ENCODE peak calls at places on chromosomes 3 and 15, in seven cellular contexts. One of them, this sample, is unnamed.

GRCh38 chr3:45870099-45870498 is 16.2 kb upstream of the CCR9 start:
- DNase-seq in cardiac fibroblast: no peak
- DNase-seq in fibroblast of mammary gland: no peak
- DNase-seq in coronary artery: no peak
- DNase-seq in adrenal gland: no peak
- DNase-seq in CD4-positive, alpha-beta T cell: peak
- DNase-seq in thyroid gland: no peak
- DNase-seq in this sample: no peak

GRCh38 chr3:122943828-122944190 is 83.8 kb downstream of the SEMA5B start:
- DNase-seq in coronary artery: no peak
- DNase-seq in adrenal gland: no peak
- DNase-seq in thyroid gland: no peak
- DNase-seq in fibroblast of mammary gland: no peak
- DNase-seq in CD4-positive, alpha-beta T cell: no peak
- DNase-seq in cardiac fibroblast: no peak
- DNase-seq in this sample: no peak

GRCh38 chr3:12351145-12351544 is 62.3 kb downstream of the PPARG start:
- DNase-seq in coronary artery: no peak
- DNase-seq in fibroblast of mammary gland: peak
- DNase-seq in CD4-positive, alpha-beta T cell: no peak
- DNase-seq in adrenal gland: peak
- DNase-seq in thyroid gland: no peak
- DNase-seq in cardiac fibroblast: peak
- DNase-seq in this sample: no peak

GRCh38 chr3:134222835-134223234 is 27.8 kb downstream of the RYK start:
- DNase-seq in thyroid gland: no peak
- DNase-seq in coronary artery: no peak
- DNase-seq in adrenal gland: no peak
- DNase-seq in CD4-positive, alpha-beta T cell: no peak
- DNase-seq in fibroblast of mammary gland: no peak
- DNase-seq in cardiac fibroblast: no peak
- DNase-seq in this sample: no peak

GRCh38 chr3:40920041-40920440 is 279.3 kb upstream of the CTNNB1 start:
- DNase-seq in CD4-positive, alpha-beta T cell: no peak
- DNase-seq in adrenal gland: no peak
- DNase-seq in fibroblast of mammary gland: peak
- DNase-seq in thyroid gland: no peak
- DNase-seq in coronary artery: peak
- DNase-seq in cardiac fibroblast: peak
- DNase-seq in this sample: no peak

GRCh38 chr3:50627407-50628051 is 10.6 kb downstream of the MAPKAPK3 start:
- DNase-seq in coronary artery: no peak
- DNase-seq in cardiac fibroblast: peak
- DNase-seq in CD4-positive, alpha-beta T cell: no peak
- DNase-seq in adrenal gland: peak
- DNase-seq in thyroid gland: peak
- DNase-seq in fibroblast of mammary gland: peak
- DNase-seq in this sample: no peak

GRCh38 chr3:141575879-141576743 is 89.3 kb downstream of the RASA2 start:
- DNase-seq in CD4-positive, alpha-beta T cell: no peak
- DNase-seq in fibroblast of mammary gland: peak
- DNase-seq in coronary artery: no peak
- DNase-seq in adrenal gland: no peak
- DNase-seq in thyroid gland: no peak
- DNase-seq in cardiac fibroblast: peak
- DNase-seq in this sample: no peak

GRCh38 chr3:52483577-52484495 is 11.3 kb upstream of the STAB1 start:
- DNase-seq in CD4-positive, alpha-beta T cell: no peak
- DNase-seq in fibroblast of mammary gland: peak
- DNase-seq in cardiac fibroblast: no peak
- DNase-seq in adrenal gland: peak
- DNase-seq in coronary artery: no peak
- DNase-seq in thyroid gland: no peak
- DNase-seq in this sample: peak

GRCh38 chr3:112822116-112823055 is 24.3 kb downstream of the CD200R1L start:
- DNase-seq in adrenal gland: no peak
- DNase-seq in cardiac fibroblast: no peak
- DNase-seq in coronary artery: no peak
- DNase-seq in CD4-positive, alpha-beta T cell: no peak
- DNase-seq in fibroblast of mammary gland: no peak
- DNase-seq in thyroid gland: no peak
- DNase-seq in this sample: no peak

GRCh38 chr3:128991355-128991895 is 2.5 kb downstream of the CFAP92 start:
- DNase-seq in CD4-positive, alpha-beta T cell: no peak
- DNase-seq in fibroblast of mammary gland: no peak
- DNase-seq in cardiac fibroblast: no peak
- DNase-seq in thyroid gland: no peak
- DNase-seq in coronary artery: no peak
- DNase-seq in adrenal gland: no peak
- DNase-seq in this sample: no peak

GRCh38 chr3:51380601-51381332 is 4.3 kb upstream of the MANF start:
- DNase-seq in coronary artery: no peak
- DNase-seq in cardiac fibroblast: no peak
- DNase-seq in CD4-positive, alpha-beta T cell: no peak
- DNase-seq in thyroid gland: no peak
- DNase-seq in fibroblast of mammary gland: no peak
- DNase-seq in adrenal gland: no peak
- DNase-seq in this sample: no peak

GRCh38 chr3:169667380-169667671 is 3.8 kb upstream of the MECOM start:
- DNase-seq in fibroblast of mammary gland: no peak
- DNase-seq in coronary artery: no peak
- DNase-seq in cardiac fibroblast: no peak
- DNase-seq in CD4-positive, alpha-beta T cell: no peak
- DNase-seq in adrenal gland: no peak
- DNase-seq in thyroid gland: no peak
- DNase-seq in this sample: no peak

GRCh38 chr3:124780767-124781485 is 50.7 kb downstream of the UMPS start:
- DNase-seq in CD4-positive, alpha-beta T cell: no peak
- DNase-seq in cardiac fibroblast: peak
- DNase-seq in coronary artery: peak
- DNase-seq in adrenal gland: peak
- DNase-seq in thyroid gland: peak
- DNase-seq in fibroblast of mammary gland: peak
- DNase-seq in this sample: no peak

GRCh38 chr15:74235962-74236361 is at the start of gene CCDC33:
- DNase-seq in adrenal gland: no peak
- DNase-seq in cardiac fibroblast: no peak
- DNase-seq in fibroblast of mammary gland: no peak
- DNase-seq in coronary artery: no peak
- DNase-seq in CD4-positive, alpha-beta T cell: no peak
- DNase-seq in thyroid gland: peak
- DNase-seq in this sample: no peak

GRCh38 chr3:23734481-23734880 is 71.3 kb upstream of the UBE2E1 start:
- DNase-seq in CD4-positive, alpha-beta T cell: no peak
- DNase-seq in cardiac fibroblast: no peak
- DNase-seq in adrenal gland: no peak
- DNase-seq in fibroblast of mammary gland: no peak
- DNase-seq in thyroid gland: no peak
- DNase-seq in coronary artery: no peak
- DNase-seq in this sample: no peak

GRCh38 chr15:85100186-85100937 is 118.7 kb downstream of the PDE8A start:
- DNase-seq in coronary artery: no peak
- DNase-seq in thyroid gland: peak
- DNase-seq in CD4-positive, alpha-beta T cell: peak
- DNase-seq in fibroblast of mammary gland: no peak
- DNase-seq in cardiac fibroblast: peak
- DNase-seq in adrenal gland: no peak
- DNase-seq in this sample: no peak

GRCh38 chr3:20400686-20401085 is 214.7 kb upstream of the SGO1 start:
- DNase-seq in cardiac fibroblast: no peak
- DNase-seq in coronary artery: no peak
- DNase-seq in fibroblast of mammary gland: no peak
- DNase-seq in thyroid gland: no peak
- DNase-seq in adrenal gland: no peak
- DNase-seq in CD4-positive, alpha-beta T cell: no peak
- DNase-seq in this sample: no peak

GRCh38 chr3:59046839-59047238 is 3.0 kb downstream of the CFAP20DC start:
- DNase-seq in thyroid gland: no peak
- DNase-seq in adrenal gland: no peak
- DNase-seq in coronary artery: no peak
- DNase-seq in CD4-positive, alpha-beta T cell: no peak
- DNase-seq in fibroblast of mammary gland: no peak
- DNase-seq in cardiac fibroblast: no peak
- DNase-seq in this sample: no peak

GRCh38 chr3:44337253-44337652 is 1.3 kb upstream of the TCAIM start:
- DNase-seq in CD4-positive, alpha-beta T cell: no peak
- DNase-seq in fibroblast of mammary gland: peak
- DNase-seq in thyroid gland: no peak
- DNase-seq in cardiac fibroblast: peak
- DNase-seq in adrenal gland: no peak
- DNase-seq in coronary artery: no peak
- DNase-seq in this sample: no peak

GRCh38 chr15:62782100-62782791 is 260.3 kb upstream of the TPM1 start:
- DNase-seq in CD4-positive, alpha-beta T cell: no peak
- DNase-seq in cardiac fibroblast: peak
- DNase-seq in thyroid gland: peak
- DNase-seq in fibroblast of mammary gland: peak
- DNase-seq in adrenal gland: peak
- DNase-seq in coronary artery: peak
- DNase-seq in this sample: no peak

GRCh38 chr3:194313642-194314430 is 37.3 kb downstream of the CPN2 start:
- DNase-seq in fibroblast of mammary gland: peak
- DNase-seq in CD4-positive, alpha-beta T cell: no peak
- DNase-seq in thyroid gland: peak
- DNase-seq in adrenal gland: peak
- DNase-seq in cardiac fibroblast: no peak
- DNase-seq in coronary artery: no peak
- DNase-seq in this sample: no peak

GRCh38 chr15:40429068-40429707 is 11.6 kb upstream of the BAHD1 start:
- DNase-seq in coronary artery: no peak
- DNase-seq in cardiac fibroblast: no peak
- DNase-seq in thyroid gland: no peak
- DNase-seq in adrenal gland: no peak
- DNase-seq in fibroblast of mammary gland: no peak
- DNase-seq in CD4-positive, alpha-beta T cell: no peak
- DNase-seq in this sample: no peak

GRCh38 chr3:40307176-40307575 is 2.3 kb upstream of the EIF1B start:
- DNase-seq in thyroid gland: no peak
- DNase-seq in adrenal gland: no peak
- DNase-seq in fibroblast of mammary gland: peak
- DNase-seq in coronary artery: no peak
- DNase-seq in cardiac fibroblast: no peak
- DNase-seq in CD4-positive, alpha-beta T cell: no peak
- DNase-seq in this sample: no peak

GRCh38 chr3:141336672-141337522 is 31.4 kb upstream of the ZBTB38 start:
- DNase-seq in coronary artery: no peak
- DNase-seq in thyroid gland: no peak
- DNase-seq in fibroblast of mammary gland: peak
- DNase-seq in cardiac fibroblast: peak
- DNase-seq in CD4-positive, alpha-beta T cell: no peak
- DNase-seq in adrenal gland: no peak
- DNase-seq in this sample: peak

DNA sequence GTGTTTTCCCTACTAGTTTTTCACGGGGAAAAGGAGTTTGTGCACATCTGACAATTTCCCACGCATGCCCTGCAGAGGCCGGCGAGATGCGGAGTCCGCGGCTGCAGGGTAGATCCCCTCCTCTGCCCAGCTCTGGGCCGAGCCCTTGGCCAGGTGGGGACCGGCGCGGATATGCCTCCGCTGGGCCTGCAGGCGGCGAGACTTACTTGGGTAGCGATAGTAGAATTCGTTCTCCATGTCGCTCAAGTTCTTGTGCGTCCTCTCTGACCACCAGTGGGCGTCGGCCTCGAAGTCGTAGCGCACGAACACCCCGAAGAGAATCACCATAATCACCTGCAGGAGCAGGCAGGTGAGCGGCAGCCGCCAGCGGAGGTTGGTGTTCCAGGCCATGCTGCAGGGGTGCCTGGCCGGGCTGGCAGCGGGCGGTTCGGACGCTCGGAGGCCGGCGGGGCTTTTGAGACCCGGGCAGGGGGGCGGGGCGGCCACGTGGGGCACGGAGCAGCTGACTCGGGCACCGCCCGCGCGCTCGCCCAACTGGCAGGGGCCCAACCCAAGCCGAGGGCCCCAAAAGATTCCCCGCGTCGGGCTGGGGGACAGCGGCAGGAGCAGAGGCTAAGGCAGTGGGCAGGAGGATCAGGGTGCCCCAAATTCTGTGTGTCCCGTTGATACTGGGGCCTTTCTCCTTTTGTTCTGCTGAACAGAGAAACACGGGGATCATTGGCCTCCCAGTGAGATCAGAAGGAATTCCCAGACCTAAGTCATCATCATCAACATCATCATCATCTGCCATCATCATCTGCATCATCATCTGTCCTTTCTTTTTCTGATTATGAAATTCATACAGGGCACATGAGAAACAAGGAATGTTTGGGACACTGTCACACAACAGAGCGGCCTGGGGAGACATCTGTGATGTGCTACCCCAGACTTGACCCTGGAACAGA is at the start of gene RHCG:
- DNase-seq in adrenal gland: peak
- DNase-seq in fibroblast of mammary gland: peak
- DNase-seq in cardiac fibroblast: peak
- DNase-seq in coronary artery: peak
- DNase-seq in CD4-positive, alpha-beta T cell: no peak
- DNase-seq in thyroid gland: peak
- DNase-seq in this sample: no peak
- TF ChIP-seq CTCF in adrenal gland: no peak
- TF ChIP-seq CTCF in fibroblast of mammary gland: peak
- TF ChIP-seq CTCF in cardiac fibroblast: peak
- TF ChIP-seq CTCF in coronary artery: no peak
- TF ChIP-seq CTCF in CD4-positive, alpha-beta T cell: no peak
- TF ChIP-seq CTCF in thyroid gland: no peak
- TF ChIP-seq CTCF in this sample: peak

GRCh38 chr3:38627956-38628355 is 21.5 kb downstream of the SCN5A start:
- DNase-seq in coronary artery: no peak
- DNase-seq in cardiac fibroblast: peak
- DNase-seq in fibroblast of mammary gland: no peak
- DNase-seq in thyroid gland: no peak
- DNase-seq in adrenal gland: no peak
- DNase-seq in CD4-positive, alpha-beta T cell: no peak
- DNase-seq in this sample: no peak
- TF ChIP-seq CTCF in coronary artery: no peak
- TF ChIP-seq CTCF in cardiac fibroblast: peak
- TF ChIP-seq CTCF in fibroblast of mammary gland: peak
- TF ChIP-seq CTCF in thyroid gland: no peak
- TF ChIP-seq CTCF in adrenal gland: no peak
- TF ChIP-seq CTCF in CD4-positive, alpha-beta T cell: no peak
- TF ChIP-seq CTCF in this sample: peak

GRCh38 chr15:31392761-31393401 is 66.2 kb downstream of the KLF13 start:
- DNase-seq in cardiac fibroblast: no peak
- DNase-seq in thyroid gland: peak
- DNase-seq in adrenal gland: no peak
- DNase-seq in fibroblast of mammary gland: no peak
- DNase-seq in CD4-positive, alpha-beta T cell: no peak
- DNase-seq in coronary artery: no peak
- DNase-seq in this sample: no peak
- TF ChIP-seq CTCF in cardiac fibroblast: no peak
- TF ChIP-seq CTCF in thyroid gland: no peak
- TF ChIP-seq CTCF in adrenal gland: no peak
- TF ChIP-seq CTCF in fibroblast of mammary gland: no peak
- TF ChIP-seq CTCF in CD4-positive, alpha-beta T cell: no peak
- TF ChIP-seq CTCF in coronary artery: no peak
- TF ChIP-seq CTCF in this sample: no peak

DNA sequence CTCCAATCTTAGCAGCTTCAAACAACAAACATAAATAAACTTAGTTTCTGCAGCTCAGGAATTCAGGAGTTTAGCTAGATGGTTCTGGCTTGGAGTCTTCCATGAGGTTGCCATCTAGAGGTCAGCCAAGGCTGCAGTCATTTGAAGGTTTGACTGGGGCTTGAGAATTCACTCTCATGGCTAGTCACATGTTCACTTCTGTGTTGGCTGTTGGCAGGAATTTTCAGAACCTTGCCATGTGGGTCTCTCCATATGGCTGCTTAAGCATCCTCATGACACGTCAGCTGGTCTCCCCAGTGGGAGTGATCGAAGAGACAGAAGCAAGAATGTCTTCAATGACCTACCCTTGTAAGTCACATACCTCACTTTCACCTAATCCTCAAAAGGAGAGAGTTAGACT is 269.2 kb upstream of the CNTN3 start:
- DNase-seq in fibroblast of mammary gland: peak
- DNase-seq in adrenal gland: no peak
- DNase-seq in cardiac fibroblast: peak
- DNase-seq in coronary artery: no peak
- DNase-seq in thyroid gland: no peak
- DNase-seq in CD4-positive, alpha-beta T cell: no peak
- DNase-seq in this sample: peak
- TF ChIP-seq CTCF in fibroblast of mammary gland: peak
- TF ChIP-seq CTCF in adrenal gland: no peak
- TF ChIP-seq CTCF in cardiac fibroblast: peak
- TF ChIP-seq CTCF in coronary artery: no peak
- TF ChIP-seq CTCF in thyroid gland: no peak
- TF ChIP-seq CTCF in CD4-positive, alpha-beta T cell: no peak
- TF ChIP-seq CTCF in this sample: peak